ENCODE peak calls at places on chromosome 11, in eight cellular contexts. T is neuronal stem cell; N is caudate nucleus; R is psoas muscle; I is activated T-cell treated with anti-CD3 and anti-CD28 coated beads for 24 hours; C is activated CD4-positive, alpha-beta T cell treated with anti-CD3 and anti-CD28 coated beads, Interleukin-2, amount 10 ng/mL, durations not matched to agents 7 days and 5 days; O is activated CD4-positive, alpha-beta memory T cell treated with anti-CD3 and anti-CD28 coated beads, Interleukin-2, amount 10 ng/mL, durations not matched to agents 7 days and 5 days; K is stimulated activated naive CD4-positive, alpha-beta T cell. G is an unnamed sample.
A peak's percentile ranks its signal among the peaks of the same experiment; 100 is the strongest.

GRCh38 chr11:75380716-75381420 is 18.4 kb upstream of the RPS3 start:
- DNase-seq in T (no peak), N (no peak), R (no peak), I (no peak), C (no peak), O (no peak), K (no peak), G (no peak)

GRCh38 chr11:109726061-109726460 is 304.1 kb downstream of the C11orf87 start:
- DNase-seq in T (no peak), N (no peak), R (no peak), I (no peak), C (no peak), O (no peak), K (no peak), G (no peak)

GRCh38 chr11:83573097-83573496 is 286.9 kb upstream of the CCDC90B start:
- DNase-seq in T (no peak), N (no peak), R (no peak), I (no peak), C (no peak), O (no peak), K (no peak), G (no peak)

GRCh38 chr11:26507229-26507628 is 64.8 kb downstream of the MUC15 start:
- DNase-seq in T (no peak), N (no peak), R (no peak), I (no peak), C (no peak), O (no peak), K (no peak), G (no peak)

GRCh38 chr11:82557274-82557673 is 176.4 kb downstream of the FAM181B start:
- DNase-seq in T (no peak), N (no peak), R (no peak), I (no peak), C (no peak), O (no peak), K (no peak), G (no peak)

GRCh38 chr11:108663154-108663877 is 1.6 kb upstream of the DDX10 start:
- DNase-seq in T (no peak), N (no peak), R (no peak), I (no peak), C (no peak), O (no peak), K (no peak), G (no peak)

GRCh38 chr11:78841451-78842060 is 266.9 kb upstream of the NARS2 start:
- DNase-seq in T (no peak), N (no peak), R (no peak), I (no peak), C (no peak), O (no peak), K (no peak), G (no peak)

GRCh38 chr11:117426297-117426685 is 98.6 kb downstream of the CEP164 start:
- DNase-seq in T (peak; percentile 83), N (peak; percentile 68), R (peak; percentile 79), I (peak; percentile 57), C (peak; percentile 70), O (peak; percentile 68), K (peak; percentile 53), G (peak; percentile 82)

GRCh38 chr11:63866211-63866610 is 27.3 kb downstream of the MARK2 start:
- DNase-seq in T (no peak), N (no peak), R (peak; percentile 62), I (peak; percentile 77), C (peak; percentile 85), O (peak; percentile 78), K (peak; percentile 25), G (peak; percentile 71)

GRCh38 chr11:129259950-129260349 is 67.8 kb upstream of the ARHGAP32 start:
- DNase-seq in T (peak; percentile 74), N (peak; percentile 41), R (no peak), I (no peak), C (no peak), O (no peak), K (no peak), G (no peak)

GRCh38 chr11:74311352-74311926 is at the start of gene P4HA3:
- DNase-seq in T (peak; percentile 39), N (no peak), R (peak; percentile 84), I (peak; percentile 45), C (peak; percentile 54), O (peak; percentile 54), K (peak; percentile 20), G (peak; percentile 59)

GRCh38 chr11:66100272-66101037 is 30.4 kb downstream of the PACS1 start:
- DNase-seq in T (no peak), N (peak; percentile 16), R (peak; percentile 64), I (peak; percentile 39), C (peak; percentile 84), O (peak; percentile 76), K (peak; percentile 53), G (peak; percentile 51)

GRCh38 chr11:111452146-111452545 is 60.0 kb downstream of the BTG4 start:
- DNase-seq in T (no peak), N (no peak), R (no peak), I (no peak), C (no peak), O (no peak), K (no peak), G (no peak)

GRCh38 chr11:12731841-12732336 is 57.7 kb downstream of the TEAD1 start:
- DNase-seq in T (no peak), N (no peak), R (no peak), I (no peak), C (no peak), O (no peak), K (no peak), G (no peak)

GRCh38 chr11:64334764-64335741 is 5.0 kb upstream of the CCDC88B start:
- DNase-seq in T (no peak), N (no peak), R (peak; percentile 62), I (no peak), C (no peak), O (peak; percentile 52), K (no peak), G (no peak)

GRCh38 chr11:72561856-72562255 is 112.4 kb downstream of the PDE2A start:
- DNase-seq in T (no peak), N (no peak), R (no peak), I (no peak), C (no peak), O (no peak), K (no peak), G (no peak)

GRCh38 chr11:104858882-104859735 is 39.2 kb downstream of the CASP12 start:
- DNase-seq in T (no peak), N (no peak), R (no peak), I (no peak), C (peak; percentile 15), O (no peak), K (no peak), G (no peak)

GRCh38 chr11:77580712-77581337 is 8.9 kb upstream of the AQP11 start:
- DNase-seq in T (peak; percentile 48), N (no peak), R (no peak), I (no peak), C (no peak), O (no peak), K (no peak), G (no peak)

GRCh38 chr11:78069465-78069864 is 5.8 kb downstream of the THRSP start:
- DNase-seq in T (no peak), N (no peak), R (no peak), I (no peak), C (no peak), O (no peak), K (no peak), G (no peak)

GRCh38 chr11:121437018-121437685 is 15.0 kb upstream of the SORL1 start:
- DNase-seq in T (no peak), N (no peak), R (no peak), I (no peak), C (no peak), O (no peak), K (no peak), G (no peak)

GRCh38 chr11:10623797-10624761 is 55.6 kb upstream of the LYVE1 start:
- DNase-seq in T (no peak), N (no peak), R (no peak), I (no peak), C (no peak), O (no peak), K (no peak), G (no peak)

GRCh38 chr11:26700536-26701235 is 21.2 kb downstream of the SLC5A12 start:
- DNase-seq in T (no peak), N (no peak), R (no peak), I (no peak), C (no peak), O (no peak), K (no peak), G (no peak)

G was measured in stimulated activated CD4-positive, alpha-beta T cell treated with anti-CD3 and anti-CD28 coated beads, Interleukin-2, amount 100 ng/mL, for 48 hours.